ENCODE peak calls at places on chromosome 5, in ten cellular contexts. U is activated CD4-positive, alpha-beta T cell treated with anti-CD3 and anti-CD28 coated beads for 24 hours; P is naive thymus-derived CD8-positive, alpha-beta T cell; V is stimulated activated CD8-positive, alpha-beta memory T cell treated with anti-CD3 and anti-CD28 coated beads, Interleukin-15, amount 100 ng/mL, for 1 hour; A is activated T-helper 1 cell treated with anti-CD3 and anti-CD28 coated beads, Interleukin-12 subunit alpha, Interleukin-12 subunit beta, Interleukin-2, Interleukin-4 antibody, amounts not matched to agents 30 ng/mL and 10 ng/mL and 1 ng/mL, durations not matched to agents 14 hours and 24 hours and 36 hours; Q is OCI-M1; C is NCI-H1436; E is amygdala; D is left ventricle myocardium superior; M is memory B cell. K is an unnamed sample.

GRCh38 chr5:115758356-115758755 is 58.1 kb downstream of the CDO1 start:
- DNase-seq in Q (no peak), P (no peak), V (no peak), E (no peak), U (no peak), D (no peak), M (no peak), A (no peak), C (no peak), K (no peak)

GRCh38 chr5:31851290-31851689 is 212.4 kb downstream of the PDZD2 start:
- DNase-seq in P (no peak), E (no peak), V (no peak), U (no peak), C (no peak), Q (no peak), D (no peak), A (no peak), M (no peak), K (no peak)

GRCh38 chr5:171806976-171807823 is 21.6 kb downstream of the SMIM23 start:
- DNase-seq in P (no peak), D (no peak), E (no peak), Q (no peak), V (no peak), A (no peak), M (no peak), C (no peak), U (no peak), K (no peak)

GRCh38 chr5:111752426-111752965 is 4.5 kb downstream of the NREP start:
- DNase-seq in C (no peak), A (no peak), V (no peak), Q (no peak), D (no peak), M (no peak), P (no peak), E (no peak), U (no peak), K (no peak)

GRCh38 chr5:144150996-144151395 is 19.5 kb downstream of the YIPF5 start:
- DNase-seq in C (no peak), Q (no peak), E (no peak), U (no peak), P (no peak), A (no peak), D (no peak), V (no peak), M (no peak), K (no peak)

GRCh38 chr5:147626494-147626893 is 116.6 kb upstream of the DPYSL3 start:
- DNase-seq in C (no peak), V (no peak), Q (peak; percentile 47), M (no peak), D (no peak), E (no peak), U (no peak), A (no peak), P (no peak), K (no peak)

GRCh38 chr5:31692561-31693221 is 53.8 kb downstream of the PDZD2 start:
- DNase-seq in P (no peak), V (no peak), U (no peak), C (no peak), Q (no peak), E (peak; percentile 39), A (no peak), D (peak; percentile 90), M (no peak), K (no peak)

GRCh38 chr5:373710-374602 is 52.4 kb downstream of the AHRR start:
- DNase-seq in A (peak; percentile 66), P (peak; percentile 69), D (peak; percentile 70), U (peak; percentile 72), C (peak; percentile 83), Q (peak; percentile 91), V (peak; percentile 24), E (no peak), M (no peak), K (peak; percentile 63)

GRCh38 chr5:170393235-170393634 is 4.1 kb upstream of the KCNMB1 start:
- DNase-seq in U (no peak), C (no peak), V (no peak), E (no peak), Q (peak; percentile 16), P (peak; percentile 25), A (peak; percentile 12), D (no peak), M (no peak), K (no peak)

GRCh38 chr5:137997726-137998213 is 35.1 kb downstream of the FAM13B start:
- DNase-seq in D (no peak), A (no peak), E (no peak), P (no peak), Q (peak; percentile 84), C (no peak), U (peak; percentile 3), M (no peak), V (no peak), K (no peak)

GRCh38 chr5:21880164-21880563 is 973.0 kb downstream of the CDH12 start:
- DNase-seq in A (no peak), P (no peak), Q (no peak), M (no peak), C (no peak), U (no peak), E (no peak), V (no peak), D (no peak), K (no peak)

GRCh38 chr5:137336161-137336560 is 163.0 kb downstream of the SPOCK1 start:
- DNase-seq in C (no peak), Q (no peak), E (no peak), U (no peak), M (no peak), A (no peak), D (no peak), V (no peak), P (no peak), K (no peak)

GRCh38 chr5:176647030-176647869 is at the start of gene TSPAN17:
- DNase-seq in C (peak; percentile 92), P (peak; percentile 90), V (peak; percentile 98), A (peak; percentile 99), E (peak; percentile 97), M (peak; percentile 99), Q (peak; percentile 99), U (peak; percentile 100), D (peak; percentile 100), K (peak; percentile 100)

GRCh38 chr5:145237843-145238242 is 597.3 kb downstream of the PRELID2 start:
- DNase-seq in P (no peak), C (peak; percentile 70), V (no peak), D (no peak), M (no peak), U (no peak), A (no peak), E (no peak), Q (peak; percentile 81), K (no peak)

GRCh38 chr5:134432174-134432573 is 20.5 kb upstream of the CDKN2AIPNL start:
- DNase-seq in Q (no peak), D (no peak), C (no peak), E (no peak), A (no peak), U (no peak), M (no peak), V (no peak), P (no peak), K (no peak)